ENCODE peak calls at places on chromosomes 16 and 17, in eight cellular contexts. Y is BJ, C is kidney, R is GM12864, U is pancreas, X is HCT116, D is fibroblast of lung, H is HL-60. I is an unnamed sample.

GRCh38 chr16:3690470-3690918 is 26.8 kb downstream of the TRAP1 start:
- DNase-seq in H (peak), Y (peak), C (peak), X (peak), R (peak), U (peak), D (peak), I (peak)

GRCh38 chr17:36641877-36642845 is 40.8 kb downstream of the MRM1 start:
- DNase-seq in D (no peak), X (no peak), U (peak), C (no peak), H (no peak), Y (no peak), R (no peak), I (no peak)

GRCh38 chr17:31493656-31494155 is 102.2 kb downstream of the RAB11FIP4 start:
- DNase-seq in R (no peak), D (no peak), Y (no peak), U (no peak), X (no peak), C (peak), H (no peak), I (no peak)

GRCh38 chr17:27378482-27379200 is 77.6 kb upstream of the KSR1 start:
- DNase-seq in U (no peak), X (no peak), H (no peak), C (no peak), Y (no peak), R (no peak), D (peak), I (no peak)

GRCh38 chr16:88194397-88195020 is 188.2 kb upstream of the ZNF469 start:
- DNase-seq in R (no peak), C (no peak), D (peak), U (no peak), Y (no peak), X (no peak), H (no peak), I (no peak)

GRCh38 chr17:53135969-53136368 is 686.8 kb upstream of the KIF2B start:
- DNase-seq in Y (no peak), D (no peak), H (no peak), C (no peak), U (no peak), X (no peak), R (no peak), I (no peak)

GRCh38 chr16:27314161-27314723 is 468 bp downstream of the IL4R start:
- DNase-seq in U (peak), D (peak), X (peak), Y (peak), C (peak), H (no peak), R (no peak), I (peak)

GRCh38 chr16:72848759-72849664 is 198.9 kb downstream of the ZFHX3 start:
- DNase-seq in X (peak), D (peak), R (no peak), U (peak), Y (peak), C (peak), H (peak), I (peak)

GRCh38 chr16:73101568-73101967 is 53.6 kb upstream of the ZFHX3 start:
- DNase-seq in R (no peak), Y (no peak), X (no peak), C (no peak), U (no peak), H (no peak), D (no peak), I (no peak)

GRCh38 chr17:60468371-60468770 is 46.1 kb downstream of the CHCT1 start:
- DNase-seq in X (no peak), R (no peak), C (no peak), H (no peak), Y (no peak), D (peak), U (no peak), I (no peak)

GRCh38 chr17:29593546-29594440 is 861 bp downstream of the ANKRD13B start:
- DNase-seq in D (no peak), U (peak), Y (no peak), H (no peak), C (no peak), X (no peak), R (no peak), I (no peak)

GRCh38 chr17:81991684-81992513 is 14.5 kb downstream of the ASPSCR1 start:
- DNase-seq in H (no peak), D (peak), C (peak), R (no peak), Y (no peak), U (peak), X (no peak), I (peak)

GRCh38 chr17:49433000-49433694 is 18.5 kb upstream of the PHB1 start:
- DNase-seq in H (no peak), R (no peak), X (no peak), Y (no peak), D (no peak), C (no peak), U (no peak), I (no peak)

GRCh38 chr17:60284709-60285108 is 107.2 kb downstream of the USP32 start:
- DNase-seq in C (no peak), D (no peak), H (no peak), Y (no peak), X (no peak), R (no peak), U (no peak), I (no peak)

GRCh38 chr17:3659541-3660111 is 8.8 kb downstream of the TAX1BP3 start:
- DNase-seq in D (peak), Y (peak), U (no peak), X (no peak), H (no peak), C (peak), R (no peak), I (peak)

GRCh38 chr17:68627956-68628355 is 26.8 kb upstream of the FAM20A start:
- DNase-seq in H (no peak), X (no peak), U (no peak), R (no peak), C (peak), Y (no peak), D (no peak), I (no peak)

GRCh38 chr16:58035356-58036170 is 10.0 kb downstream of the MMP15 start:
- DNase-seq in U (no peak), R (no peak), H (no peak), D (no peak), X (no peak), Y (no peak), C (no peak), I (no peak)

GRCh38 chr17:71405101-71405500 is 715.7 kb upstream of the SOX9 start:
- DNase-seq in U (no peak), H (no peak), C (no peak), Y (no peak), R (no peak), D (no peak), X (no peak), I (no peak)

GRCh38 chr16:87550510-87550961 is 51.8 kb upstream of the JPH3 start:
- DNase-seq in D (no peak), H (no peak), X (no peak), Y (no peak), U (peak), C (no peak), R (no peak), I (no peak)

GRCh38 chr16:31428638-31429247 is 583 bp upstream of the COX6A2 start:
- DNase-seq in Y (no peak), X (no peak), U (no peak), D (no peak), H (no peak), R (no peak), C (peak), I (no peak)

GRCh38 chr17:61389670-61390478 is 9.8 kb upstream of the TBX2 start:
- DNase-seq in H (no peak), D (no peak), C (peak), U (peak), X (no peak), Y (no peak), R (no peak), I (no peak)

GRCh38 chr17:1928976-1929375 is 96.2 kb downstream of the RTN4RL1 start:
- DNase-seq in C (no peak), Y (no peak), X (no peak), D (no peak), H (no peak), U (no peak), R (no peak), I (no peak)

GRCh38 chr17:50318551-50319310 is 27.2 kb upstream of the XYLT2 start:
- DNase-seq in C (no peak), X (no peak), R (no peak), D (no peak), Y (no peak), H (no peak), U (peak), I (no peak)

GRCh38 chr16:51540259-51540658 is 389.2 kb upstream of the SALL1 start:
- DNase-seq in R (no peak), H (no peak), X (no peak), C (no peak), Y (no peak), D (peak), U (no peak), I (no peak)

GRCh38 chr17:68061512-68062313 is 26.2 kb downstream of the KPNA2 start:
- DNase-seq in H (no peak), C (no peak), D (no peak), U (no peak), R (no peak), X (no peak), Y (no peak), I (no peak)

GRCh38 chr16:14527411-14528044 is 102.5 kb downstream of the PARN start:
- DNase-seq in D (peak), R (no peak), C (no peak), Y (no peak), H (no peak), U (no peak), X (no peak), I (no peak)

GRCh38 chr16:84726670-84727467 is 27.1 kb downstream of the USP10 start:
- DNase-seq in D (no peak), U (no peak), Y (no peak), H (peak), R (no peak), X (no peak), C (no peak), I (no peak)

GRCh38 chr16:84732674-84733352 is 33.0 kb downstream of the USP10 start:
- DNase-seq in X (no peak), U (no peak), Y (no peak), C (no peak), R (no peak), H (no peak), D (no peak), I (no peak)

GRCh38 chr16:84728853-84729424 is 29.1 kb downstream of the USP10 start:
- DNase-seq in C (no peak), R (no peak), H (no peak), Y (no peak), X (no peak), D (no peak), U (no peak), I (no peak)

GRCh38 chr16:84729716-84730320 is 30.0 kb downstream of the USP10 start:
- DNase-seq in C (no peak), D (no peak), H (no peak), Y (no peak), R (no peak), X (no peak), U (no peak), I (no peak)

GRCh38 chr16:84730406-84731106 is 30.8 kb downstream of the USP10 start:
- DNase-seq in R (peak), H (no peak), X (peak), C (no peak), Y (peak), D (peak), U (no peak), I (peak)
- H3K4me3 ChIP-seq in R (no peak), H (no peak), X (peak), C (no peak), Y (no peak), D (peak), U (no peak), I (peak)

GRCh38 chr16:28983644-28984043 is 1.2 kb upstream of the LAT start:
- DNase-seq in X (no peak), H (no peak), Y (no peak), R (no peak), C (no peak), U (no peak), D (no peak), I (no peak)

GRCh38 chr16:28982418-28982817 is 2.4 kb upstream of the LAT start:
- DNase-seq in X (no peak), H (no peak), R (no peak), D (no peak), C (no peak), Y (no peak), U (no peak), I (no peak)

GRCh38 chr16:28981517-28981916 is 3.3 kb upstream of the LAT start:
- DNase-seq in H (peak), X (no peak), C (no peak), R (no peak), D (no peak), Y (no peak), U (no peak), I (no peak)

GRCh38 chr16:28984091-28984490 is 761 bp upstream of the LAT start:
- DNase-seq in Y (no peak), R (no peak), X (no peak), D (no peak), H (no peak), U (no peak), C (no peak), I (no peak)

GRCh38 chr16:28982949-28983348 is 1.9 kb upstream of the LAT start:
- DNase-seq in H (no peak), D (no peak), Y (no peak), C (no peak), X (no peak), R (no peak), U (no peak), I (no peak)
- TF ChIP-seq CTCF in H (no peak), D (no peak), Y (no peak), C (no peak), X (no peak), R (no peak), U (no peak), I (no peak)

DNA sequence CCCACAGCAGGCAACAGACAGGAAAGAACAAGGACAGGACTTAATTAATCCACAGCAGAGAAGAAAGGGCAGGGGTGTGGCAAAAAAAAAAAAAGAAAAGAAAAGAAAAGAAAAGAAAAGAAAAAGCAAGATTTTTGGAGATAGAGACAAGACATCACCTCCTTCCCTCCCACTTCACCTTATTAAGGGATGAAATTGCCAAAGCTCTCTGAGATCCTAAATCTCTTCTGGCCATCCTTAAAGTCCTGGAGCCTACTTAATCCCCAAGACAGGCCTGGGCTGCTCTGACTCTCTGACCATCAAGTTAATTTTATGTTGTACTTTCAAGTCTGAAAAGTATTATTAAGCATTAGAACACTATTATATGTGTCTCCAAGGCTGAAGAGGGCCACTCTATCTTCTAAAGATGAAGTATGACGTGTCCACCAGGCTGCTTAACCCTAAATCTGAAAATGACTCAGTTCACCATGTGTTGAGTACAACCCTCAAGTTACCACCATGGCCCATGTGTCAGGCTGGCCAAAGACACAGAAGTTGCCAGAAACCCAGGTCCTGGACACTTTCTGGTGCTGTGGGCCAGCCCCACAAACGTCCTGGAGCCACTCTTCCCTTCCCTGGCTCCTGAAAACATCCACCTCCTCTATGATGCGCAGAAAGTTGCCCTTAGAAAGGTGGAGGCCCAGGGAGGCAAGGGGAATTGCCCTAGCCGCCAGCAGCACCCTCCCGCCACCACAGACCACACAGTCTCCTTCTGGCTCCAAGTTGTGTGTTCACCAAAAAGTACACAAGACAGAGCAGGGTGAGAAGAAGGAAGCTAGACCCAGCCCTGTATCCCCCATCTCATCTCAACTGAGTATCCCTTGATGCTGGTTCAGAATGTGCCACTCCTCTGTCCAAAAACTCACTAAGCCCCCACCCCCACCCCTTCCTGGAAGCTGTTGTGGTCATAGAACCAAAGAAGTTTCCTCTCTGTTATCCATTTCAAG is 2.7 kb downstream of the SOCS1 start:
- DNase-seq in C (no peak), Y (no peak), H (no peak), D (peak), U (no peak), R (no peak), X (no peak), I (no peak)
- H3K4me3 ChIP-seq in C (peak), Y (peak), H (no peak), D (peak), U (peak), R (peak), X (no peak), I (no peak)

DNA sequence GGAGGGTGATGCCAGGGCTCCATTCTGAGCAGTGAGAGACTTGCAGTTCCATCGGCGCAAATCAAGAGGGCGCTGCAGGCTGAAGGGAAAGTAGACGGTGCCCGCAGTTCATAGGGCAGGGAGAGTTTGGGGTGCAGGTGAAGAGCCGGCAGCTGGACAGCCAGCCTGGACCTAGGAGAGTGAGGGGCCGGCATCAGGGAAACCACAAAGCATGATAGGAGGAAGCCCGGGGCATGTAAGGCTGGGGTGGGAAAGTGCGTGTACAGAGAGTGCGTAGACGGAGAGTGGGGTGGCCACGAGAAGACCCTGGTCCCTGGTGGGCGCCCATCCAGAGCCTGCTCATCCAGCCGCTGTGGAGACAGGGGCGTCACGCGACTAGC is 101.1 kb upstream of the CHMP6 start:
- DNase-seq in D (no peak), H (no peak), C (peak), Y (no peak), U (no peak), R (no peak), X (no peak), I (no peak)
- TF ChIP-seq CTCF in D (peak), H (no peak), C (no peak), Y (no peak), U (no peak), R (no peak), X (peak), I (no peak)

DNA sequence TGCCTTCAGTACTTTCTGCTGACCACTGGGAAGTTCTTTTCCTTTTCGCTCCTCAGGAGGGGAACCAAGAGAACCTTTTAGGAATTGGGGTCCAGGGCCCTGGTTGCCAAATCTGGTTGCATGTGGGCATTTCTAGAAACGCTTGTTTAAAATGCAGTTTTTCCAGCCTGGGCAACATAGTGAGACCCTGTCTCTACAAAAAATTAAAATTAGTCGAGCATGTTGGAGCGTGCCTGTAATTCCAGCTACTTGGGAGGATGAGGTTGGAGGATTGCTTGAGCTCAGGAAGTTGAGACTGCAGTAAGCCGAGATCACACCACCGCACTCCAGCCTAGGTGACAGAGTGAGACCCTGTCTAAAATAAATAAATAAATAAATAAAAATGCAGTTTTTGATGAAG is 1.2 kb downstream of the PNPO start:
- DNase-seq in H (no peak), X (no peak), R (no peak), Y (no peak), U (peak), D (no peak), C (no peak), I (no peak)
- H3K4me3 ChIP-seq in H (peak), X (peak), R (peak), Y (peak), U (peak), D (peak), C (peak), I (peak)

GRCh38 chr17:58334661-58335060 is 6.1 kb upstream of the TSPOAP1 start:
- DNase-seq in D (no peak), X (no peak), H (no peak), U (no peak), C (peak), Y (no peak), R (no peak), I (no peak)
- TF ChIP-seq CTCF in D (no peak), X (no peak), H (no peak), U (no peak), C (no peak), Y (no peak), R (no peak), I (no peak)